ENCODE peak calls at places on chromosomes 11 and 22, in four cellular contexts. D is GM23248, V is hepatocyte, O is PC-3. X is an unnamed sample. For H3K9me3, the result is how much of the 10 kb centered on the place peaks cover.

GRCh38 chr11:62976109-62976508 is 8.7 kb downstream of the SLC22A6 start:
- DNase-seq in V (no peak), D (no peak), O (no peak), X (peak)

GRCh38 chr11:113840932-113841664 is 34.3 kb downstream of the USP28 start:
- DNase-seq in V (no peak), O (no peak), D (no peak), X (no peak)

GRCh38 chr22:26045855-26046254 is 123.4 kb upstream of the SEZ6L start:
- DNase-seq in V (no peak), D (no peak), O (no peak), X (no peak)

GRCh38 chr11:121236115-121237001 is 56.2 kb upstream of the SC5D start:
- DNase-seq in O (no peak), V (no peak), D (peak), X (no peak)

GRCh38 chr11:32003335-32003734 is 87.5 kb upstream of the RCN1 start:
- DNase-seq in D (no peak), O (no peak), V (no peak), X (no peak)

GRCh38 chr22:48310740-48311139 is 1516.9 kb downstream of the BRD1 start:
- DNase-seq in D (no peak), V (no peak), O (no peak), X (no peak)

GRCh38 chr11:108926522-108927380 is 261.9 kb downstream of the DDX10 start:
- DNase-seq in D (no peak), O (no peak), V (no peak), X (no peak)

GRCh38 chr11:57303990-57304579 is 20.7 kb downstream of the TNKS1BP1 start:
- DNase-seq in O (peak), V (no peak), D (peak), X (no peak)

GRCh38 chr22:44304354-44304753 is 8.4 kb downstream of the SHISAL1 start:
- DNase-seq in D (peak), O (peak), V (no peak), X (no peak)

GRCh38 chr11:67307545-67308001 is 4.2 kb downstream of the SSH3 start:
- DNase-seq in D (no peak), V (no peak), O (no peak), X (no peak)

GRCh38 chr11:130592056-130592455 is 143.6 kb downstream of the ADAMTS15 start:
- DNase-seq in D (peak), O (peak), V (no peak), X (no peak)

GRCh38 chr22:49937758-49938564 is 19.5 kb downstream of the CRELD2 start:
- DNase-seq in D (no peak), O (no peak), V (no peak), X (no peak)

GRCh38 chr22:49297286-49297870 is 530.3 kb downstream of the BRD1 start:
- DNase-seq in O (no peak), V (no peak), D (no peak), X (no peak)

GRCh38 chr11:130782361-130783221 is 133.7 kb downstream of the SNX19 start:
- DNase-seq in O (peak), D (peak), V (no peak), X (no peak)

GRCh38 chr11:33055361-33055760 is 16.0 kb downstream of the TCP11L1 start:
- DNase-seq in O (no peak), V (no peak), D (no peak), X (no peak)

GRCh38 chr11:123196060-123196714 is 1.1 kb upstream of the CLMP start:
- DNase-seq in O (no peak), D (no peak), V (no peak), X (no peak)
- H3K4me3 ChIP-seq in O (no peak), D (peak), V (no peak), X (no peak)

GRCh38 chr11:74002832-74003231 is 6.1 kb downstream of the UCP3 start:
- DNase-seq in D (no peak), O (no peak), V (no peak), X (no peak)

GRCh38 chr11:73999581-74000306 is 9.1 kb downstream of the UCP3 start:
- DNase-seq in D (no peak), V (no peak), O (no peak), X (peak)

GRCh38 chr11:74000770-74001169 is 8.1 kb downstream of the UCP3 start:
- DNase-seq in V (no peak), O (no peak), D (no peak), X (no peak)

GRCh38 chr11:74000307-74000630 is 8.6 kb downstream of the UCP3 start:
- DNase-seq in V (no peak), O (no peak), D (no peak), X (no peak)

GRCh38 chr11:74001822-74002286 is 7.0 kb downstream of the UCP3 start:
- DNase-seq in D (no peak), V (no peak), O (no peak), X (no peak)
- TF ChIP-seq EZH2phosphoT487 in D (no peak), V (no peak), O (no peak), X (no peak)

GRCh38 chr11:37952035-37952434 is 1354.0 kb upstream of the RAG2 start:
- DNase-seq in V (no peak), D (no peak), O (no peak), X (no peak)

GRCh38 chr11:37963440-37963839 is 1365.4 kb upstream of the RAG2 start:
- DNase-seq in V (no peak), D (no peak), O (no peak), X (no peak)

DNA sequence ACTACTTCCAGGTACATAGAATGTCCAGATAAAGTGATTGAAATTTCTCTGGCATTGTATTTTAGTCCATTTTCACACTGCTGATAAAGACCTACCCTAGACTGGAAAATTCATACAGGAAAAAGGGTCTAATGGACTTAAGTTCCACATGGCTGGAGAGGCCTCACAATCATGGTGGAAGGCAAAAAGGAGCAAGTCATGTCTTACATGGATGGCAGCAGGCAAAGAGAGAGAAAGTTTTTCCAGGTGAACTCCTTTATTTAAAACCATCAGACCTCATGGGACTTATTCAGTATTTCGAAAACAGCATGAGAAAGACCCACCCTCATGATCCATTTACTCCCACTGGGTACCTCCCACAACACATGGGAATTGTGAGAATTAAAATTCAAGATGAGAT is 1359.7 kb upstream of the RAG2 start:
- DNase-seq in D (no peak), O (no peak), V (no peak), X (no peak)
- H3K9me3 ChIP-seq in D (under half), O (under half), V (under half), X (under half)

DNA sequence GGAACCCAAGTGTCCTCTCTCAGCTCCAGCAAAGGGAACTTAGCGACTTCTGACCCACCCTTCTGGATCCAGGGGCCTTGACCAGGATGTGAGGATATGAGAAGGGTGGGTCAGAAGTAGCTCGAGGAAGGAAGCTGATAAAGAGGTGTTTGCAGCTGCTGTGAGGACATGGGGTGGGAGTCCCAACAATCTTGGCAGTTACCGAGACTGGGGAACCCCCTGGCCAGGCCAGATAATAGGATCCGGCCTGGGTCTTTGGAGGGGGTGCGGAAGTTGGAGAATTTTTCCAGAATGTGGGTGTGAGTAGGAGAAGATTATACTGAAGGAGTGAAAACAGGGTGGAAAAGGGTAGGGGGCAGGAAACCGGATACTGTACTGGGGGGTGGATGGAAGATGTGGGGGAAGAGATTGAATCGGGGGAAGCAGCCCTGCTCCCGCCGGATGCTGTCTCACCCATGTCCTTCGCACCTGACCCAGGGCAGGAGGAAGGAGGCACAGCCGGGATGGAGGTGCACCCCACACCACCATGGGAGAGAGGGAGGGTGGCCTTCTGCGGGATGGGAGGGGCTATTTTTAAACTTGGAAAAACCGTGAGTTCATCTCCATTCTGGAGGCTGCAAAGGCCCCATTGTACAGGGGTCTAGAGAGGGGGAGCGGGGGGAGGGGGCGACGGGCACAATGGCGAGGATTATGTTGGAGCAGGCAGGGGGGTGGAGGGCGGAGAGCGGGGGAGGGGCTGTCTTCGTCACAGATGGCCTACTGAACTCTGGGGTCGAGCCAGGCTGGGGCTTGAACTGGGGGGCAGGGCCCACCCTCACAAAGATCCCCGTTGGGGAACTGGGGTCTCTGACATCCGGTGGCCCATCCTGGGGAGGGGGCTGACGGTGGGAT is 3.0 kb upstream of the MCAM start:
- DNase-seq in O (no peak), V (no peak), D (no peak), X (no peak)
- H3K4me3 ChIP-seq in O (no peak), V (no peak), D (no peak), X (peak)